ENCODE peak calls at places on chromosomes 11 and 22, in four cellular contexts. B is HepG2, J is H1, T is GM12878. U is an unnamed sample.

GRCh38 chr11:57761301-57762234 is at the start of gene CTNND1:
- DNase-seq in B (peak), J (peak), T (peak), U (peak)

GRCh38 chr11:67438121-67438902 is 830 bp upstream of the PTPRCAP start:
- DNase-seq in B (no peak), J (no peak), T (no peak), U (no peak)

GRCh38 chr11:12813371-12814225 is 139.4 kb downstream of the TEAD1 start:
- DNase-seq in B (no peak), J (no peak), T (no peak), U (no peak)

GRCh38 chr22:47219789-47220188 is 457.3 kb downstream of the TBC1D22A start:
- DNase-seq in B (no peak), J (no peak), T (no peak), U (no peak)

GRCh38 chr11:36167073-36167472 is 122.2 kb downstream of the COMMD9 start:
- DNase-seq in B (no peak), J (no peak), T (no peak), U (no peak)

GRCh38 chr11:122893131-122893530 is 10.6 kb downstream of the JHY start:
- DNase-seq in B (no peak), J (no peak), T (no peak), U (no peak)

GRCh38 chr11:118436639-118437045 is 350 bp downstream of the KMT2A start:
- DNase-seq in B (no peak), J (no peak), T (no peak), U (no peak)

GRCh38 chr11:1233351-1234053 is 10.6 kb downstream of the MUC5B start:
- DNase-seq in B (no peak), J (no peak), T (no peak), U (no peak)

GRCh38 chr11:73350908-73351636 is 25.1 kb upstream of the RELT start:
- DNase-seq in B (peak), J (no peak), T (no peak), U (no peak)

GRCh38 chr11:126357055-126357962 is 1.8 kb downstream of the ST3GAL4 start:
- DNase-seq in B (no peak), J (no peak), T (no peak), U (no peak)

GRCh38 chr11:73875840-73876239 is 806 bp downstream of the COA4 start:
- DNase-seq in B (no peak), J (no peak), T (no peak), U (no peak)

GRCh38 chr11:57283231-57283990 is 41.3 kb downstream of the TNKS1BP1 start:
- DNase-seq in B (no peak), J (no peak), T (no peak), U (peak)

GRCh38 chr22:31734512-31734911 is 15.4 kb downstream of the PRR14L start:
- DNase-seq in B (peak), J (no peak), T (no peak), U (no peak)

GRCh38 chr11:125455851-125456250 is 40.2 kb downstream of the FEZ1 start:
- DNase-seq in B (no peak), J (no peak), T (no peak), U (no peak)

GRCh38 chr11:75644370-75644769 is 24.5 kb downstream of the MAP6 start:
- DNase-seq in B (no peak), J (no peak), T (no peak), U (no peak)

GRCh38 chr11:1771700-1772099 is 8.0 kb upstream of the CTSD start:
- DNase-seq in B (no peak), J (no peak), T (no peak), U (no peak)

DNA sequence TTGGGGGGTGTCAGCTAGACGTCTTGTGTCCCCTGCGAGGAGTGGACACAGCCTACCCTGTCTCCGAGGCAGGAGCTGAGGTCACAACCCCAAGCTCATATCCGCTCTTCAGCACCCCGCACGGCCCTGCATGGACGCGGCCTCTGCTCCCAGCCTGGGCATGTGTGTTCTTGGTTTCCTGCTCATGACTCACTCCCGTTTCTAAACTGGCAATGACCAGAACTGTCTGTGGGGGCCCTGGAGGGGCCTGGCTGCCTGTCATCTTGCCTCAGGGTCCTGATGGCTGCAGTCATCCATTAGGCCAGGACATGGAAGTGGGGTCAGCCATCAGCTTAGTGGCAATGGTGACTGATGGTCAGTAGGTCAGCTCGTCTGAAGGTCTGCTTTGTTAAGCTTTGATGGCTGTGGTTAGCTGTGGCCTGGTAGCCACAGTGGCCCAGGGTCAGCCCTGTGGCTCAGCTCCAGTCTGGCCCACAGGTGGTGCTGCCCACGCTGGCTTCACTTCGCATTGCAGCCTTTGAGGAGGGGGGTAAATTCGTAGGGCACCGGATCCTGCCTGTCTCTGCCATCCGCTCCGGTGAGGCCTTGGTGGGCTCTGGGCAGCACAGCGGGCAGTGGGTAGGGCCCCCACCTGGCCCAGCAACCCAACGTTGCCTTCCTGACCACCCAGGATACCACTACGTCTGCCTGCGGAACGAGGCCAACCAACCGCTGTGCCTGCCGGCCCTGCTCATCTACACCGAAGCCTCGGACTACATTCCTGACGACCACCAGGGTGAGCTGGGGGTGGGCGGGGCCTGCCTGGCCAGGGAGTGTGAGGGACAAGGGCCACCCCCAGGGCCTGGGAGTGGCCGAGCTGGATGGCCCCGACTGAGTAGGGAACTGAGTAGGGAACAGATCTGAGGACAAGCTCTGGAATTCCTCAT is 12.0 kb downstream of the PLCB3 start:
- DNase-seq in B (no peak), J (no peak), T (no peak), U (no peak)
- TF ChIP-seq YY1 in B (no peak), J (no peak), T (no peak), U (no peak)

GRCh38 chr11:130827697-130828377 is 88.4 kb downstream of the SNX19 start:
- DNase-seq in B (peak), J (peak), T (no peak), U (peak)
- TF ChIP-seq SUZ12 in B (no peak), J (no peak), T (no peak), U (no peak)

GRCh38 chr11:48003926-48004325 is 23.6 kb downstream of the PTPRJ start:
- DNase-seq in B (no peak), J (no peak), T (no peak), U (no peak)

GRCh38 chr11:48005878-48006277 is 25.5 kb downstream of the PTPRJ start:
- DNase-seq in B (no peak), J (no peak), T (no peak), U (no peak)

GRCh38 chr11:48004456-48004855 is 24.1 kb downstream of the PTPRJ start:
- DNase-seq in B (no peak), J (no peak), T (no peak), U (no peak)

GRCh38 chr11:48006301-48006992 is 26.1 kb downstream of the PTPRJ start:
- DNase-seq in B (no peak), J (no peak), T (peak), U (no peak)

DNA sequence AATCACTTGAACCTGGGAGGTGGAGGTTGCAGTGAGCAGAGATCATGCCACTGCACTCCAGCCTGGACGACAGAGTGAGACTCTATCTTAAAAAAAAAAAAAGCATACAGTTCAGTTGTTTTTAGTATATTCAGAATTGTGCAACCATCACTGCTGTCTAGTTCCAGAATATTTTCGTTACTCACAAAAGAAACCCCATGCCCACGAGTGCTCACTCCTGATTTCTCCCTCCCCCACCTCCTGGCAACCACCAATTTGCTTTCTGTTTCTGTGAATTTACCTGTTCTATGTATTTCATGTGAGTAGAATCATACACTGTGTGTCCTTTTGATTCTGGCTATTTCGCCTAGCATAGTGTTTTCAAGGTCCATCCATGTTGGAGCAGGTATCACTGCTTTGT is 24.8 kb downstream of the PTPRJ start:
- DNase-seq in B (no peak), J (no peak), T (no peak), U (no peak)
- TF ChIP-seq YY1 in B (no peak), J (no peak), T (no peak), U (no peak)

DNA sequence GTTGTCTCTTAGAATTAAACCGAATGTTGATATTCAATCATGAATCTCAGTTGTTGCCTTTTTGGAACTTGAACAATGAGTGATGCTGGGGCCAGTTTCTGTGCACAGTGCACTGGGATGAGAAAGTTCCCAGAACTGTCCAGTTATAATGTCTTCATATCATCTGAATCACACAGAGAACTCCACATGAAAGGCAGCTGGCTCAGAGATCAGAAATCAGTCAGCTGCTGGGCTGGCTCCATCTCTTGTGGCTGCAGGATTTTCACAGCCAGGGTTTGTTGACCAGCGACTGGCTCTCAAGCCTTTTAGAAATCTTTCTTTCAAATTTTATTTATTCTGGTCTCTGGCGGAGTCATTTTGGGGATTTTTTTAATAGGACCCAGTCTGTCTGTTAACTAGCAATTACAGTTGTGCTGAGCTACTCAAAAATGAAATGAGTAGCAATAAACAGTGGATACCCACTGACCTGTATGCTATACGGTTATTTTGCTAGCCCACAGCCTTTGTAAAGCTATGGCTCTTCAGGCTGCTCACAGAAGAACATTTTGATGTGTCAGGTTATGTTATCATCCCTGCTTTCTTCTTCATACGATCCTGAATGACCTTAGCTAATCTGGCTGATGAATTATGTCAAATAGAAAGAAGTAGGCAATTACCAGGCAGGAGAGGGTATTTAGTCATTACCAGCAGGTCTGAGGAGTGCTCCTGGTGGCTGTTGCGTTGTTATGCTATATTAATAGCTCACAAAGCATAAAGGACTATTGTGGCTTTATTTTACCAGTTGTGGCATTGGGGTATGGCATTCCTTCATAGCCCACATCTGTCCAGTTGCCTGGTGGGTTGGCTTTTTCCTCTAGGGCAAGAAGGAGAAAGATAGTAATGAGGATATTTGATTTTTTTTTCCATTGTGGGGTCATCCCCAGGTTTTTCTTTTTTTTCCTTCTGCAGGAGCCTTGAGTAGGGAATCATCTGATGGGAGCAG is 3.6 kb downstream of the FAT3 start:
- DNase-seq in B (no peak), J (no peak), T (no peak), U (no peak)
- TF ChIP-seq SUZ12 in B (no peak), J (no peak), T (no peak), U (no peak)

GRCh38 chr11:72113170-72113808 is 794 bp upstream of the ANAPC15 start:
- DNase-seq in B (no peak), J (no peak), T (no peak), U (no peak)
- TF ChIP-seq YY1 in B (no peak), J (no peak), T (no peak), U (no peak)

U was measured in NT2/D1.